ENCODE peak calls at places on chromosomes 13 and 19, in five cellular contexts. R is colonic mucosa; A is left lung; H is right lobe of liver; K is CD4-positive, alpha-beta T cell. Q is an unnamed sample.

GRCh38 chr19:31675187-31675913 is 326.1 kb upstream of the TSHZ3 start:
- DNase-seq in R (no peak), A (no peak), H (no peak), K (no peak), Q (no peak)

GRCh38 chr13:94703721-94704314 is 8.5 kb downstream of the SOX21 start:
- DNase-seq in R (no peak), A (no peak), H (no peak), K (no peak), Q (no peak)

GRCh38 chr13:111664060-111664459 is 343.6 kb downstream of the TEX29 start:
- DNase-seq in R (no peak), A (no peak), H (no peak), K (no peak), Q (no peak)

GRCh38 chr13:99380402-99380801 is 73.2 kb upstream of the GPR183 start:
- DNase-seq in R (no peak), A (no peak), H (no peak), K (no peak), Q (no peak)

GRCh38 chr19:19057720-19058119 is 6.1 kb upstream of the SLC25A42 start:
- DNase-seq in R (no peak), A (no peak), H (no peak), K (no peak), Q (no peak)

GRCh38 chr13:33472446-33472845 is 186.9 kb upstream of the STARD13 start:
- DNase-seq in R (no peak), A (no peak), H (no peak), K (no peak), Q (no peak)

GRCh38 chr19:34678421-34678820 is 943 bp downstream of the ZNF302 start:
- DNase-seq in R (no peak), A (no peak), H (no peak), K (no peak), Q (no peak)

GRCh38 chr19:12833747-12834417 is 497 bp downstream of the RTBDN start:
- DNase-seq in R (peak), A (peak), H (no peak), K (no peak), Q (no peak)

GRCh38 chr19:43711751-43712355 is 4.0 kb upstream of the IRGC start:
- DNase-seq in R (no peak), A (no peak), H (no peak), K (no peak), Q (no peak)

GRCh38 chr13:61648546-61648945 is 232.9 kb upstream of the PCDH20 start:
- DNase-seq in R (no peak), A (no peak), H (no peak), K (no peak), Q (no peak)

GRCh38 chr19:40144947-40145748 is 46.1 kb upstream of the MAP3K10 start:
- DNase-seq in R (no peak), A (no peak), H (no peak), K (no peak), Q (no peak)

GRCh38 chr13:35621989-35622388 is 145.5 kb upstream of the MAB21L1 start:
- DNase-seq in R (no peak), A (no peak), H (no peak), K (no peak), Q (no peak)

GRCh38 chr13:30829145-30829544 is 76.9 kb upstream of the MEDAG start:
- DNase-seq in R (no peak), A (no peak), H (no peak), K (no peak), Q (no peak)

GRCh38 chr19:42295342-42295741 is 6.6 kb upstream of the PRR19 start:
- DNase-seq in R (no peak), A (peak), H (peak), K (no peak), Q (no peak)
- H3K27ac ChIP-seq in R (no peak), A (no peak), H (no peak), K (no peak), Q (no peak)

GRCh38 chr19:35959968-35960320 is 23.8 kb downstream of the LRFN3 start:
- DNase-seq in R (no peak), A (no peak), H (no peak), K (no peak), Q (no peak)

GRCh38 chr19:35958660-35959039 is 22.5 kb downstream of the LRFN3 start:
- DNase-seq in R (no peak), A (no peak), H (no peak), K (no peak), Q (no peak)

GRCh38 chr19:35960432-35960972 is 24.3 kb downstream of the LRFN3 start:
- DNase-seq in R (no peak), A (no peak), H (no peak), K (no peak), Q (no peak)

GRCh38 chr19:35955881-35956634 is 19.9 kb downstream of the LRFN3 start:
- DNase-seq in R (no peak), A (no peak), H (no peak), K (no peak), Q (no peak)

DNA sequence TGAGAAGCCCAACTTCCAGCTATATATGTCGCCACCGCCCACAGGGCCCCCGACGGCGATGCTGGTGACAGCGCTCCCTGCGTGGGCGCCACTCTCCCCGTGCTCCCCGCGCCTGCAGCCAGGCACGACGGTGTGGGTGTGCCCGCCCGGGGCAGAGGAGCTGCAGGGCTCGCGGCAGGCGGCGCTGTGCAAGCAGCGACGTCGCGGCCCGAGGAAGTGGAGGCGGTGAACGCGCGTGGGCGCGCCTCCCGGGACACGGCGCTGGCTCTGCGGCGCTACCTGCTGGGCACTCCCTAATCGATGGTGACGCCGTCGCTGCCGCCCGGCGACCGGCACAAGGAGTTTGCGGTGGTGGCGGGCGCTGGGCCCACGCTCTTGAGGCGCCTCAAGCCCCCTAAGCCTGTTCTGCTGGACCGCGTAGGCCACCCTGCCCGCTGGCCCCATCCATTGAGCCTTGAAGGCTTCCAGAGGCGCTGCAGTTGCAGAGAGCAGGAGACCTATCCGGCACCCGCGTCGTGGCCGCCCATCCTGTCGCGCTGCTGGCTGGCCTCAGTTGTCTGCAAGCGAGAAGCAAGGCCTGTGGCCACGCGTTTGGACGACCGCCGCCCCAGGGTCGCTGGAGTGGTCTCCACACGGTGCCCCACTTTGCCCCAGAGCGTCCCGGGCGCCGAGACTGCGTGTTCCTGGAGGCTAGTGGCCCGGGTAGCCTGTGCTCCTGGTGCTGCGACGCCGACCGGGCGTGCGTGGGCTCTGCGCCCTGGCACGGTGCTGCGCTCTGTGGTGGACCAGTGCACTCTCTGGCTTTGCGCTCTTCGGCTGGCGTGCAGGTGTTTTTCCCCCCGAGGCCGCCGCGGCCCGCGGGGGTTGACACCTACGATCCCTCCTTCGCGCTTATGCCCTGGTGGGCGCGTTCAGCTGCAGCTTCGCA is 23.1 kb downstream of the LRFN3 start:
- DNase-seq in R (no peak), A (peak), H (peak), K (peak), Q (no peak)
- H3K27ac ChIP-seq in R (no peak), A (no peak), H (no peak), K (peak), Q (no peak)

DNA sequence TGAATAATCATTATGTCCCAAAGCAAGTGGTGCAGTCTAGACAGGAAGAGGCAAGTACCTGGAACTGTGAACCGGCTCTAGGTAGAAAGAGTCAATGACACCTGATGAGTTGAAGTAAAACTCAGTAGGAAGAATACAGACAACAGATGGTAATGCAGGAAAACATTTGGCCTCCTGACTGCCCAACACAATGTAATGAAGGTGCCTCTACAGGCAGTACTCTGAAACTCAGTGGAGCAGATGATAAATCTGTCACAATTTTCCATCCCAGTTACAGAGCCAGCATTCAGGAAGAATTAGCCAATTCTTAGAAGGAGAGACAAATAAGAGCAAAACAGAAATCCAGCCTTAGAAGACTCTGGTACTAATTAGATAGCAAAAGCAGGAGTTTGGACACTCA is 457.6 kb upstream of the MIR17HG start:
- DNase-seq in R (no peak), A (no peak), H (no peak), K (no peak), Q (no peak)
- H3K27ac ChIP-seq in R (no peak), A (no peak), H (no peak), K (no peak), Q (no peak)

GRCh38 chr13:23610966-23611486 is 40.8 kb downstream of the TNFRSF19 start:
- DNase-seq in R (peak), A (no peak), H (no peak), K (no peak), Q (no peak)

GRCh38 chr13:23608704-23609413 is 38.6 kb downstream of the TNFRSF19 start:
- DNase-seq in R (peak), A (no peak), H (peak), K (no peak), Q (no peak)

GRCh38 chr13:23609414-23610186 is 39.4 kb downstream of the TNFRSF19 start:
- DNase-seq in R (peak), A (no peak), H (no peak), K (no peak), Q (no peak)

GRCh38 chr13:23612182-23612581 is 42.0 kb downstream of the TNFRSF19 start:
- DNase-seq in R (no peak), A (no peak), H (no peak), K (no peak), Q (no peak)

GRCh38 chr13:23610187-23610576 is 40.0 kb downstream of the TNFRSF19 start:
- DNase-seq in R (no peak), A (no peak), H (no peak), K (no peak), Q (no peak)
- H3K27ac ChIP-seq in R (no peak), A (peak), H (no peak), K (no peak), Q (no peak)

DNA sequence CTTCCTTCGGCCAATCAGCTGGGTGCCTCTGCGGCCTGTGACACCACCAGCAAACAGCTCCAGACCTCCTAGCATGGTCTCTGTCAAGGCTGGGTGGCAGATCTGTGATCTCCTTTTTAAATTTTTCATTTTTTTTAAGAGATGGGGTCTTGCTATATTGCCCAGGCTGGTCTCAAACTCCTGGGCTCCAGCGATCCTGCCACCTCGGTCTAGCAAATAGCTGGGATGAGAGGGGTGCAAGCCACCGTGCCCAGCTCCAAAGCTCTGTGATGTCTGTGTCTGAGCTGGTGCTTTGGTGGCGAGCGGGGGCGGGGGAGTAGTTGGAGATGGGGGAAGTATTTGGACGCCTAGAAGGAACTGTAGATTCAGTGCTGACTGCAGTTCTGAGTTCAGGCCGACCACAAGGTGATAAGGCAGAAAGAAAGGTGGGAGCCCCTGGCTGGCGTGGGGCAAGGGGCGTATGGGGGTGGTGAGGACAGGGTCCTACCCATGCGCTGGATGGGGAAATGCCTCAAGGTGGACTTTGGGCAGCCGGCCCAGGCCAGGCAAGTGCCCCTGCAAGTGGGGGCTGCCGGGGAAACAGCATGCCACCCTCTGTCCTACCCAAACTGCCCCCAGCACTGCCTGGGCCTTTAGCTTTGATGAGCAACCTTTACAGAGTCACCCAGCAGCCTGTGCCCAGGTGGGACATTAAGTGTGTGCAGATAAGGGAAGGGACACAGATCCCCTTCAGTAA is 5.5 kb downstream of the DPP9 start:
- DNase-seq in R (no peak), A (no peak), H (no peak), K (no peak), Q (no peak)
- H3K27ac ChIP-seq in R (no peak), A (peak), H (no peak), K (no peak), Q (no peak)

GRCh38 chr19:41386442-41386841 is 10.1 kb downstream of the TMEM91 start:
- DNase-seq in R (no peak), A (no peak), H (no peak), K (no peak), Q (no peak)
- H3K27ac ChIP-seq in R (no peak), A (no peak), H (no peak), K (no peak), Q (no peak)

DNA sequence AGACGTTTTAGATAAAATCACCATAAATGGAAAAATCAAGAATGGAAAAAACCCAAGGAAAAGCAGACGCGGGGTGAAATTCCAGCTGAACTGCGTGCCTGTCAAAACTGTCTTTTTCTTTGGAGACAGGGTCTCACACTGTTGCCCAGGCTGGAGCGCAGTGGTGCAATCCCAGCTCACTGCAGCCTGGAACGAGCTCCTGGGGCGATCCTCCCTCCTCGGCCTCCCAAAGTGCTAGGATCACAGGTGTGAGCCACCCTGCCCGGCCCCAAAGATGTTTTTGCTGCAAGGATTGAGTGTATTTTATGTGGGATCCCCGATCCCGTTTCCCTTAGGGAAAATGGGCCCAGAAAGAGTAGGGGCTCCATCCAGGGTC is 875 bp upstream of the PEAK3 start:
- DNase-seq in R (no peak), A (no peak), H (no peak), K (no peak), Q (no peak)
- H3K27ac ChIP-seq in R (no peak), A (peak), H (no peak), K (no peak), Q (no peak)

Q was measured in substantia nigra.